ENCODE peak calls at places on chromosome 1, in nine cellular contexts. J is stimulated activated CD4-positive, alpha-beta T cell treated with anti-CD3 and anti-CD28 coated beads, Interleukin-2, amount 100 ng/mL, for 48 hours; T is activated CD8-positive, alpha-beta T cell treated with anti-CD3 and anti-CD28 coated beads for 36 hours; D is SW 1271; V is anterior cingulate cortex; F is memory B cell; H is stimulated activated CD8-positive, alpha-beta memory T cell treated with anti-CD3 and anti-CD28 coated beads, Interleukin-4, amount 100 ng/mL, for 48 hours; W is occipital lobe; R is PC-9. I is an unnamed sample.

GRCh38 chr1:34711469-34711868 is 43.4 kb upstream of the GJB5 start:
- DNase-seq in J (no peak), T (no peak), D (no peak), V (no peak), F (no peak), H (no peak), W (no peak), R (no peak), I (no peak)

GRCh38 chr1:168223261-168223660 is 2.5 kb upstream of the SFT2D2 start:
- DNase-seq in J (no peak), T (no peak), D (no peak), V (no peak), F (no peak), H (no peak), W (no peak), R (no peak), I (no peak)

GRCh38 chr1:155871390-155871789 is 12.0 kb downstream of the SYT11 start:
- DNase-seq in J (no peak), T (no peak), D (no peak), V (peak), F (no peak), H (no peak), W (peak), R (no peak), I (no peak)

GRCh38 chr1:2859881-2860430 is 58.5 kb upstream of the TTC34 start:
- DNase-seq in J (no peak), T (no peak), D (no peak), V (no peak), F (no peak), H (no peak), W (no peak), R (no peak), I (no peak)

GRCh38 chr1:199273837-199274379 is 635.1 kb downstream of the PTPRC start:
- DNase-seq in J (no peak), T (no peak), D (peak), V (no peak), F (no peak), H (no peak), W (no peak), R (peak), I (no peak)

GRCh38 chr1:12525311-12526181 is 92.5 kb downstream of the DHRS3 start:
- DNase-seq in J (no peak), T (no peak), D (no peak), V (no peak), F (no peak), H (no peak), W (no peak), R (no peak), I (no peak)

GRCh38 chr1:77834771-77835334 is 53.6 kb upstream of the NEXN start:
- DNase-seq in J (no peak), T (no peak), D (no peak), V (no peak), F (no peak), H (no peak), W (no peak), R (no peak), I (no peak)

GRCh38 chr1:27604579-27605299 is 795 bp upstream of the AHDC1 start:
- DNase-seq in J (no peak), T (no peak), D (no peak), V (no peak), F (no peak), H (no peak), W (no peak), R (no peak), I (no peak)

GRCh38 chr1:46457178-46457577 is 32.5 kb upstream of the DMBX1 start:
- DNase-seq in J (no peak), T (no peak), D (no peak), V (no peak), F (no peak), H (no peak), W (no peak), R (no peak), I (no peak)

GRCh38 chr1:17112496-17113236 is 6.6 kb downstream of the PADI2 start:
- DNase-seq in J (no peak), T (no peak), D (no peak), V (no peak), F (no peak), H (no peak), W (no peak), R (no peak), I (no peak)

GRCh38 chr1:183477986-183478781 is 5.9 kb downstream of the SMG7 start:
- DNase-seq in J (no peak), T (no peak), D (no peak), V (no peak), F (no peak), H (no peak), W (no peak), R (no peak), I (no peak)

I was measured in CMK.